ENCODE peak calls at places on chromosomes 16 and 17, in nine cellular contexts. B is AG10803, O is cardiac fibroblast, G is cardiac muscle cell, E is fibroblast of lung, W is activated B cell treated with CpG ODN at 0.5 μM for 24 hours, V is Calu3, K is thoracic aorta, U is transverse colon. S is an unnamed sample.
A peak's percentile ranks its signal among the peaks of the same experiment; 100 is the strongest.

GRCh38 chr16:86951831-86952598 is 365.2 kb downstream of the C16orf95 start:
- DNase-seq in E (peak; percentile 98), U (no peak), B (peak; percentile 93), G (peak; percentile 84), W (no peak), O (peak; percentile 91), K (no peak), V (no peak), S (no peak)

GRCh38 chr16:56211471-56211944 is 20.2 kb downstream of the GNAO1 start:
- DNase-seq in O (no peak), G (no peak), E (no peak), K (no peak), U (peak; percentile 22), V (no peak), W (no peak), B (no peak), S (no peak)

GRCh38 chr16:9003763-9004162 is 40.1 kb upstream of the USP7 start:
- DNase-seq in G (no peak), U (no peak), O (no peak), B (no peak), E (no peak), K (no peak), V (no peak), W (no peak), S (no peak)

GRCh38 chr16:19295393-19295792 is 9.9 kb downstream of the CLEC19A start:
- DNase-seq in W (no peak), U (no peak), G (no peak), O (no peak), B (no peak), V (no peak), E (no peak), K (no peak), S (no peak)

GRCh38 chr17:45315583-45316270 is 1.1 kb downstream of the MAP3K14 start:
- DNase-seq in O (no peak), G (no peak), K (no peak), E (no peak), U (no peak), B (no peak), V (no peak), W (no peak), S (no peak)

GRCh38 chr17:38469875-38470274 is 41.6 kb downstream of the ARHGAP23 start:
- DNase-seq in O (peak; percentile 67), G (peak; percentile 79), W (no peak), E (peak; percentile 70), U (no peak), K (no peak), B (peak; percentile 73), V (no peak), S (no peak)

GRCh38 chr17:5773942-5774341 is 189.6 kb upstream of the NLRP1 start:
- DNase-seq in V (no peak), K (no peak), W (no peak), E (no peak), U (no peak), O (no peak), G (no peak), B (no peak), S (no peak)

GRCh38 chr16:50266337-50267091 is at the start of gene ADCY7:
- DNase-seq in V (peak; percentile 86), W (peak; percentile 61), O (peak; percentile 81), B (peak; percentile 88), K (no peak), G (peak; percentile 87), U (peak; percentile 85), E (peak; percentile 76), S (peak; percentile 77)

GRCh38 chr16:49003022-49003421 is 278.6 kb downstream of the CBLN1 start:
- DNase-seq in E (no peak), O (no peak), U (no peak), B (no peak), G (no peak), W (no peak), K (no peak), V (no peak), S (no peak)

GRCh38 chr16:46908540-46909372 is 24.6 kb downstream of the GPT2 start:
- DNase-seq in G (peak; percentile 75), W (peak; percentile 33), E (peak; percentile 71), K (no peak), V (peak; percentile 72), O (peak; percentile 73), B (peak; percentile 54), U (peak; percentile 47), S (peak; percentile 61)

GRCh38 chr17:602436-602835 is 112.2 kb downstream of the VPS53 start:
- DNase-seq in W (no peak), O (no peak), V (no peak), U (no peak), E (no peak), K (no peak), G (no peak), B (peak; percentile 63), S (no peak)

GRCh38 chr17:17788967-17789366 is 47.8 kb downstream of the SREBF1 start:
- DNase-seq in E (no peak), K (no peak), W (no peak), U (no peak), G (no peak), B (no peak), O (no peak), V (no peak), S (no peak)

GRCh38 chr17:17151541-17151940 is 54.6 kb downstream of the PLD6 start:
- DNase-seq in G (peak; percentile 49), O (peak; percentile 49), U (no peak), K (no peak), E (no peak), V (no peak), B (peak; percentile 53), W (no peak), S (no peak)

GRCh38 chr17:56540791-56541190 is 52.7 kb upstream of the NOG start:
- DNase-seq in K (no peak), W (no peak), B (peak; percentile 11), E (no peak), G (no peak), U (no peak), V (no peak), O (no peak), S (no peak)

GRCh38 chr16:64122177-64122576 is 999.7 kb downstream of the CDH11 start:
- DNase-seq in U (no peak), W (no peak), K (no peak), O (no peak), G (peak; percentile 1), E (no peak), V (no peak), B (no peak), S (no peak)

GRCh38 chr17:41907185-41907556 is 11.6 kb downstream of the ACLY start:
- DNase-seq in V (no peak), E (peak; percentile 80), G (peak; percentile 68), B (peak; percentile 75), O (peak; percentile 69), W (no peak), U (no peak), K (no peak), S (no peak)

GRCh38 chr16:79651363-79651762 is 50.8 kb upstream of the MAF start:
- DNase-seq in V (peak; percentile 81), G (peak; percentile 82), E (peak; percentile 90), O (peak; percentile 69), B (peak; percentile 29), K (peak; percentile 29), W (no peak), U (peak; percentile 27), S (no peak)

DNA sequence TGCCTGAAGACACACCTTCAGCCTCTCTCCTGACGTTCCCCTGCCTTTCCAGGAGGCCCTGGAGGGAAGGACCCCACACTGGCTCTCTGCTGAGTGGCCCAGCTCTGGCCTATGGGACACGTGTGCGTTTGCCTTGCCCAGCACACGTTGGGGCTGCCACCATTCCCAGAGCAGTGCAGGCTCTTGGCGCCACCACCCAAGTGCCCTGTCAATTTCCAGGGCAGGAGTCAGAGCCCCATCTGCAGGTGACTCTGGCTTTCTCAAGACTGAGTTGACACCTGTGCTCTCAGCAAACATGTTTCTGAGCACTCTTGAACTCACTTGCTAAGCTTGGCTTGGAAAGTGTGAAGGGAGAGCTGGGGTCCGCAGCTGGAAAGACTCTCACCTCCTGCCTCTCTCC is 4.7 kb upstream of the IRF8 start:
- DNase-seq in E (no peak), B (no peak), O (no peak), W (no peak), G (no peak), V (peak; percentile 67), K (no peak), U (peak; percentile 51), S (no peak)
- TF ChIP-seq CTCF in E (no peak), B (no peak), O (no peak), W (no peak), G (no peak), V (peak; percentile 31), K (no peak), U (peak; percentile 16), S (peak; percentile 21)

DNA sequence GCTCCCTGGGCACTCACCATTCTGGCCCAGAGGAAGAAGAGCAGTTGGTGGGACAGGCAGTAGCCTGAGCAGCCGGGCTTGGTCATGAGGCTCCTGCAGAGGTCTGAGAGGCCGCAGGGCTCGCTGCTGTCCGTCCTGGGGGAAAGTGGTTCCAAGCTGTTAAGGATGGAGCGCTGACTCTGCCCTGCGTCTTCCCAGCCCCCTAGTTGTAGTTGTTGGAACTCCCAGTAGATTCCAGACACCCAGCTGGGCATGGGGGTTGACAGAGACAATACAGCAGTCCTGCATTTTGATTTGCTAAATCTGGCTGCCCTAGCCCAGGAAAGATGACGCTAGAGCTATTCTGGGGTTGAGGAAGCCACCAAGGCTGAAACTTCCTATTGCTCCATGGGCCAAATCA is 7.3 kb downstream of the C16orf89 start:
- DNase-seq in O (peak; percentile 30), W (no peak), V (no peak), K (no peak), E (no peak), U (no peak), G (peak; percentile 39), B (no peak), S (peak; percentile 1)
- TF ChIP-seq CTCF in O (peak; percentile 47), W (no peak), V (no peak), K (no peak), E (no peak), U (no peak), G (peak; percentile 43), B (peak; percentile 24), S (no peak)

DNA sequence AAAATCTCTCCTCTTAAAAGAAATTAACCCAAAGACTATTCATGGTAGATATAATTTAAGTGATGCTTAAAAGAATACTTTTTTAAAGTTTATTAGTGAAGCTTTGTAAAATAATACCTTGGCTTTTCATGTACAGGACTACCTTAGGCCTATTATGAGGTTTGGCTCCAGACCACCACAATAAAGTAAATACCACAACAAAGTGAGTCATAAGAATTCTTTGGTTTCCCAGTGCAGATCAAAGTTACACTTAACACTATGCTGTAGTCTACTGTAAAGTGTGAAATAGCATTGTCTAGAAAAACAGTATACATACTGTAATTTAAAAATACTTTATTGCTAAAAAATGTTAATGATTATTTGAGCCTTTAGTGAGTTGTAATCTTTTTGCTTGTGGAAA is 31.7 kb downstream of the CLTC start:
- DNase-seq in U (no peak), E (no peak), O (no peak), V (no peak), G (peak; percentile 32), B (no peak), W (no peak), K (no peak), S (no peak)
- TF ChIP-seq CTCF in U (no peak), E (no peak), O (no peak), V (no peak), G (no peak), B (no peak), W (no peak), K (no peak), S (no peak)

DNA sequence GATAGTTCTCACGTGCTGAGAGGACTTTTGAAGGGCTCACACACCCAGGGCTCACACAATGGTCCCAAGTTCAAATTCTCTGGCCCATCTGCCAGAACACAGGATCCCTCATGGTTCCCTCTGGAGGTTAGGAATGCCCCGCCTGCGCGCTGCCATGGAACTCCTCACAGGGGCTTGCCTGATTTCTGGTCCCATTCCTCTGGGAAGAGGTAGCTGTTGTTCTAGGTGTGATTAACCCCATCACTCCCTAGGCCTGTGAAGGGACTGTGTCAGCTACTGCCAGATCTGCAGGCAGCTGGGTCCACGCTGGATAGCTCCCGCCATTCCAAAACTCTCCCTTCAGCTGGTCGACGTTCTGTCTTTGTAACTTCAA is 2.3 kb upstream of the ARMC5 start:
- DNase-seq in E (no peak), U (no peak), B (no peak), K (no peak), G (no peak), V (no peak), W (no peak), O (no peak), S (no peak)
- TF ChIP-seq CTCF in E (no peak), U (no peak), B (no peak), K (no peak), G (no peak), V (no peak), W (no peak), O (no peak), S (no peak)